ENCODE peak calls at places on chromosomes 7 and 10, in six cellular contexts. H, L, M, F, S and E are unnamed samples. For H3K4me1, the result is how much of the 10 kb centered on the place peaks cover.

GRCh38 chr7:22907805-22908204 is 85.2 kb upstream of the TOMM7 start:
- DNase-seq in H (no peak), L (no peak), M (no peak), F (no peak), S (no peak), E (no peak)

GRCh38 chr10:1155791-1156615 is 99.8 kb downstream of the WDR37 start:
- DNase-seq in H (no peak), L (no peak), M (no peak), F (peak), S (no peak), E (no peak)

GRCh38 chr7:122212754-122213153 is 68.7 kb upstream of the AASS start:
- DNase-seq in H (no peak), L (no peak), M (no peak), F (no peak), S (no peak), E (no peak)

GRCh38 chr7:29657288-29657687 is 93.7 kb downstream of the PRR15 start:
- DNase-seq in H (no peak), L (no peak), M (no peak), F (no peak), S (no peak), E (no peak)

GRCh38 chr7:119482209-119482608 is 790.8 kb upstream of the KCND2 start:
- DNase-seq in H (peak), L (peak), M (no peak), F (no peak), S (no peak), E (no peak)

GRCh38 chr7:80681272-80681885 is 42.9 kb downstream of the CD36 start:
- DNase-seq in H (peak), L (peak), M (no peak), F (no peak), S (peak), E (no peak)

GRCh38 chr10:122561212-122561611 is 658 bp downstream of the DMBT1 start:
- DNase-seq in H (no peak), L (no peak), M (no peak), F (peak), S (no peak), E (peak)

GRCh38 chr7:44477063-44477830 is 13.2 kb downstream of the NUDCD3 start:
- DNase-seq in H (peak), L (peak), M (peak), F (peak), S (peak), E (peak)

GRCh38 chr10:110275140-110275729 is 29.5 kb downstream of the SMNDC1 start:
- DNase-seq in H (no peak), L (no peak), M (no peak), F (no peak), S (no peak), E (no peak)

GRCh38 chr7:55344840-55345239 is 20.3 kb upstream of the LANCL2 start:
- DNase-seq in H (no peak), L (no peak), M (no peak), F (no peak), S (no peak), E (no peak)

GRCh38 chr10:61159253-61159652 is 215.3 kb upstream of the RHOBTB1 start:
- DNase-seq in H (peak), L (no peak), M (no peak), F (no peak), S (peak), E (no peak)

GRCh38 chr7:139055674-139056073 is 19.8 kb upstream of the ZC3HAV1L start:
- DNase-seq in H (no peak), L (no peak), M (no peak), F (no peak), S (no peak), E (no peak)

GRCh38 chr10:11760151-11760550 is 18.0 kb downstream of the ECHDC3 start:
- DNase-seq in H (no peak), L (no peak), M (no peak), F (no peak), S (no peak), E (no peak)

GRCh38 chr10:99881371-99881770 is 98.9 kb downstream of the ABCC2 start:
- DNase-seq in H (no peak), L (no peak), M (no peak), F (no peak), S (no peak), E (no peak)

GRCh38 chr10:114044251-114045070 is 795 bp downstream of the ADRB1 start:
- DNase-seq in H (no peak), L (no peak), M (no peak), F (peak), S (no peak), E (peak)

GRCh38 chr7:111242361-111242760 is 151.4 kb downstream of the LRRN3 start:
- DNase-seq in H (no peak), L (no peak), M (no peak), F (no peak), S (no peak), E (no peak)

GRCh38 chr7:137469858-137470257 is 126.3 kb upstream of the PTN start:
- DNase-seq in H (no peak), L (no peak), M (no peak), F (no peak), S (no peak), E (no peak)

GRCh38 chr7:13880789-13881188 is 108.7 kb downstream of the ETV1 start:
- DNase-seq in H (peak), L (no peak), M (no peak), F (no peak), S (peak), E (no peak)

GRCh38 chr7:68888971-68889385 is 709.3 kb upstream of the AUTS2 start:
- DNase-seq in H (no peak), L (no peak), M (no peak), F (no peak), S (no peak), E (no peak)

GRCh38 chr10:102418612-102419560 is at the start of gene PSD:
- DNase-seq in H (no peak), L (no peak), M (no peak), F (no peak), S (no peak), E (no peak)

GRCh38 chr7:17056491-17057142 is 174.8 kb upstream of the AGR3 start:
- DNase-seq in H (peak), L (no peak), M (no peak), F (no peak), S (peak), E (no peak)

GRCh38 chr7:38671901-38672559 is 40.9 kb upstream of the AMPH start:
- DNase-seq in H (no peak), L (no peak), M (no peak), F (no peak), S (no peak), E (no peak)

GRCh38 chr10:114234132-114234531 is 4.9 kb upstream of the VWA2 start:
- DNase-seq in H (no peak), L (no peak), M (no peak), F (no peak), S (no peak), E (no peak)

GRCh38 chr10:86706977-86707376 is 38.7 kb downstream of the LDB3 start:
- DNase-seq in H (no peak), L (no peak), M (no peak), F (no peak), S (no peak), E (no peak)

GRCh38 chr7:51774178-51774577 is 457.6 kb upstream of the COBL start:
- DNase-seq in H (no peak), L (no peak), M (no peak), F (no peak), S (no peak), E (no peak)

GRCh38 chr10:75712241-75712880 is 280.9 kb downstream of the LRMDA start:
- DNase-seq in H (no peak), L (no peak), M (no peak), F (no peak), S (no peak), E (no peak)

GRCh38 chr7:44403176-44403759 is 77.9 kb upstream of the CAMK2B start:
- DNase-seq in H (no peak), L (no peak), M (no peak), F (no peak), S (no peak), E (no peak)

GRCh38 chr10:35950221-35950620 is 308.1 kb upstream of the FZD8 start:
- DNase-seq in H (no peak), L (no peak), M (no peak), F (no peak), S (no peak), E (no peak)

GRCh38 chr7:47771301-47771989 is 176.8 kb downstream of the PKD1L1 start:
- DNase-seq in H (peak), L (peak), M (no peak), F (no peak), S (no peak), E (no peak)

GRCh38 chr7:92874567-92874966 is 38.2 kb upstream of the CDK6 start:
- DNase-seq in H (peak), L (no peak), M (no peak), F (no peak), S (peak), E (no peak)

GRCh38 chr7:87874066-87874465 is 2.1 kb downstream of the SLC25A40 start:
- DNase-seq in H (no peak), L (no peak), M (no peak), F (peak), S (no peak), E (no peak)

GRCh38 chr10:31630866-31631567 is 297.6 kb downstream of the ARHGAP12 start:
- DNase-seq in H (no peak), L (no peak), M (no peak), F (no peak), S (no peak), E (no peak)

GRCh38 chr7:8433477-8434289 is at the start of gene NXPH1:
- DNase-seq in H (no peak), L (peak), M (no peak), F (no peak), S (no peak), E (no peak)

GRCh38 chr7:100887186-100887954 is 2.1 kb downstream of the UFSP1 start:
- DNase-seq in H (no peak), L (no peak), M (no peak), F (peak), S (no peak), E (no peak)

GRCh38 chr7:50542132-50542531 is 23.1 kb downstream of the DDC start:
- DNase-seq in H (no peak), L (no peak), M (peak), F (no peak), S (no peak), E (no peak)

GRCh38 chr10:43922335-43923280 is 273.9 kb upstream of the ZNF32 start:
- DNase-seq in H (no peak), L (no peak), M (peak), F (no peak), S (no peak), E (no peak)

GRCh38 chr7:106415433-106415832 is 130.7 kb upstream of the NAMPT start:
- DNase-seq in H (peak), L (no peak), M (no peak), F (no peak), S (peak), E (no peak)

GRCh38 chr7:51665045-51665785 is 348.6 kb upstream of the COBL start:
- DNase-seq in H (no peak), L (no peak), M (no peak), F (no peak), S (no peak), E (no peak)

DNA sequence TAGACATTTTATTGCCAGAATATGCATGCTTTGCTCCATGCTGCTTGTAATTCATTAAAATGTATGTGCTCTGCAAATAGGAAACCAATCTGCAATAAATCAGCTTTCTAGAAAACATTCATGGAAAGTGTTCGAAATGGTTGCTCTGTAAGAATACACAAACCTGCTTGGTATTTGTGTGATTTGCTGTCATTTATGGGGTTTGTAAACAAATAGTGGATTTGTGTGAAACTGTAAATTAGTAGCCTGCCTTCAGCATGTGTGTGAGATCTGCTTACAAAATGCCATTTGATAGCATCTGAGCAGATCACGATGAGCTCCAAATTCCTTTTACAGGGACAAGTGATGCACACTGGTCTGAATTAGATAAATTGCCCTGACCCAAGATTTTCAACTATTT is 219.1 kb upstream of the CSTF2T start:
- DNase-seq in H (no peak), L (no peak), M (no peak), F (no peak), S (no peak), E (no peak)
- H3K4me1 ChIP-seq in H (under half), L (under half), M (under half), F (under half), S (under half), E (under half)

DNA sequence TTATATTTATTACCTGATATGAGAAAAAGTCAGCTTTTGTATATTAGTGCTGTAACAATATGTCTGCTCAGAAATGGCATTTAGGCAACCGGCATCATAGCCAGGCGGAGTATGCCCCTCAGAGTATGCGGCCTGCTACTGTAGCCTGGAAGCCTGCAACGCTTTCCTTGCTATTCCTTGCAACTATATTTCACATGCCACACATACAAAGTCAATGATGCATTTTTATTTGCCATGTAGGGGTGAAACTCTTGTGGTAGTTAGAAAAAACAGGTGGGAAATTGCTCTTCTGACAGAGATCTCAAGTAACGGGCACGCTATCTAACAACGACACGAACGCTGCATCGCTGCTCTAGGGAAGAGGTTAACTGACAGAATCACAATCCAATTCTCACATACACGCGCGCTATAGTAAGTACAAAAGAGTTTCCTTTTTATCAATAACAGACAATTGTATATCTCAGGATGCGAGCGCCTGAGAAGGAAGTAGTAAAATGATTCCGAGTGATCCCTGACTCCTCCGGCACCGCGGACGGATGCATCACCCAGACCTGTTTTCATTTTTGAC is 5.9 kb downstream of the EBF3 start:
- DNase-seq in H (no peak), L (no peak), M (no peak), F (no peak), S (no peak), E (no peak)
- TF ChIP-seq CTCF in H (no peak), L (no peak), M (no peak), F (no peak), S (no peak), E (no peak)

GRCh38 chr7:150406311-150406564 is 27.1 kb downstream of the ZNF775 start:
- DNase-seq in H (no peak), L (no peak), M (no peak), F (no peak), S (no peak), E (peak)

GRCh38 chr7:150408393-150409299 is 29.5 kb downstream of the ZNF775 start:
- DNase-seq in H (no peak), L (no peak), M (no peak), F (peak), S (no peak), E (peak)

GRCh38 chr7:150409300-150410030 is 30.3 kb downstream of the ZNF775 start:
- DNase-seq in H (no peak), L (no peak), M (no peak), F (peak), S (no peak), E (peak)

GRCh38 chr7:150406565-150407421 is 27.7 kb downstream of the ZNF775 start:
- DNase-seq in H (no peak), L (no peak), M (no peak), F (peak), S (peak), E (peak)

DNA sequence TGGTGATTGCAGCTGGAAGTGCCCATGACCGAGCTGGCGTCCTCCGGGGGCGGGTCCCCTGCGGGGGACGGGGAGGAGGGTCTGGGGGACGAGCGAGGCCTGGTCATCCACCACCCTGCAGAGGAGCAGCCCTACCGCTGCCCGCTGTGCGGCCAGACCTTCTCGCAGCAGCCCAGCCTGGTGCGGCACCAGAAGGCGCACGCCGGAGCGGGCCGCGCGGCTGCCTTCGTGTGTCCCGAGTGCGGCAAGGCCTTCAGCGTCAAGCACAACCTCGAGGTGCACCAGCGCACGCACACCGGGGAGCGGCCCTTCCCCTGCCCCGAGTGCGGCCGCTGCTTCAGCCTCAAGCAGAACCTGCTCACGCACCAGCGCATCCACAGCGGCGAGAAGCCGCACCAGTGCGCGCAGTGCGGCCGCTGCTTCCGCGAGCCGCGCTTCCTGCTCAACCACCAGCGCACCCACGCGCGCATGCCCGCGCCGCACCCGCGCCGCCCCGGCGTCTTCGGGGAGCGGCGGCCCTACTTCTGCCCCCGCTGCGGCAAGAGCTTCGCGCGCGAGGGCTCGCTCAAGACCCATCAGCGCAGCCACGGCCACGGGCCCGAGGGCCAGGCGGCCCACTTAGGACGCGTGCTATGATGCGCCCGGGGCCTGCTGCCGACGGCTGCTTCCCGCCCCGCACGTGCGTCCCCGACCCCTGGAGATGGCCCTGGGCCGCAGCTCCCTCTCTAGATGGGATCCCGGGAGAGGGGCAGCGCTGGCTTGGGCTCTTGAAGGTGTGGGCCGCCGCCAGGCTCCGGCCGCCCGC is 28.7 kb downstream of the ZNF775 start:
- DNase-seq in H (no peak), L (no peak), M (no peak), F (no peak), S (no peak), E (no peak)
- H3K4me3 ChIP-seq in H (no peak), L (no peak), M (no peak), F (no peak), S (no peak), E (no peak)

GRCh38 chr7:151426906-151427704 is 12.8 kb downstream of the CRYGN start:
- DNase-seq in H (no peak), L (no peak), M (no peak), F (no peak), S (no peak), E (no peak)

GRCh38 chr7:151428393-151429231 is 11.3 kb downstream of the CRYGN start:
- DNase-seq in H (peak), L (no peak), M (no peak), F (no peak), S (peak), E (peak)

GRCh38 chr7:151429232-151429554 is 10.7 kb downstream of the CRYGN start:
- DNase-seq in H (no peak), L (no peak), M (no peak), F (no peak), S (no peak), E (no peak)

GRCh38 chr7:151426486-151426905 is 13.4 kb downstream of the CRYGN start:
- DNase-seq in H (peak), L (peak), M (peak), F (peak), S (peak), E (peak)

GRCh38 chr7:151427705-151428392 is 12.1 kb downstream of the CRYGN start:
- DNase-seq in H (no peak), L (no peak), M (no peak), F (no peak), S (no peak), E (no peak)
- H3K4me1 ChIP-seq in H (under half), L (half or more), M (under half), F (under half), S (under half), E (half or more)

GRCh38 chr7:128946936-128947830 is 9.5 kb downstream of the IRF5 start:
- DNase-seq in H (no peak), L (no peak), M (no peak), F (no peak), S (no peak), E (no peak)
- TF ChIP-seq CTCF in H (no peak), L (peak), M (no peak), F (peak), S (peak), E (no peak)

DNA sequence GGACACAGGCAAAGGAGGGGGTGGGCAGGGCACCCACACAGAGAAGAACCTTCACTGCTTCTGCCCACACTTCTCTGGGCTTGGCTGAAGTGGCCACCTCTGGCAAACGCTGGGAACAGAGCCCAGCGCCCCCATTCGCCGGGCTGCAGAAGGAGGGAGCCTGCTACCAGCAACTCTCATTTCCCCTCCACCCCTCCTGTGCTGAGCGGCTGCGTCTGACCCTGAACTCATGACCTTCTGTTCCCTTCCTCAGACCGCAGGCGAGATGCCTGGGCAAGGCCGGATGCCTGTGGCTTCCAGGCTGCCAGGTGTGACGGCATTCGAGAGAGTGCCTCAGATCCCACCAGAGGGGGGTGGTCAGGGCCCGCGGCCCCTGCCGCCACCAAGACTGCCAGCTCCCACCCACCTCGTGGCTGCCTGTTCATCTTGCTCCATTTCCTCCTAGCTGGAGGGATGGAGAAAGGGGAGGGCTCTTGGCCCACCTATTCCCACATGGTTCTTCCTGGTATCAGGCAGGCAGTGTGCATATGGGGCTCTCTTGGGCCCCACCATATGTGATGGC is 19.8 kb downstream of the DNAJB12 start:
- DNase-seq in H (peak), L (no peak), M (peak), F (peak), S (peak), E (peak)
- H3K4me3 ChIP-seq in H (no peak), L (no peak), M (no peak), F (no peak), S (no peak), E (no peak)